ENCODE peak calls at places on chromosomes 7 and 10, in six cellular contexts. W is midbrain; G is endodermal cell; B is activated T-cell treated with anti-CD3 and anti-CD28 coated beads, Interleukin-2, amount 50 U/mL, for 48 hours; C is left cardiac atrium; F is activated CD8-positive, alpha-beta memory T cell treated with anti-CD3 and anti-CD28 coated beads for 24 hours. I is an unnamed sample.

GRCh38 chr10:113646337-113647201 is 17.3 kb downstream of the NRAP start:
- DNase-seq in W (peak; percentile 59), G (no peak), B (no peak), C (peak; percentile 56), F (no peak), I (no peak)

GRCh38 chr7:74190259-74190658 is 16.1 kb downstream of the EIF4H start:
- DNase-seq in W (no peak), G (no peak), B (no peak), C (no peak), F (no peak), I (no peak)

GRCh38 chr10:12844796-12845524 is 156.6 kb downstream of the CCDC3 start:
- DNase-seq in W (no peak), G (no peak), B (no peak), C (no peak), F (no peak), I (peak; percentile 79)

GRCh38 chr10:102775201-102775972 is 31.6 kb downstream of the WBP1L start:
- DNase-seq in W (no peak), G (no peak), B (no peak), C (peak; percentile 82), F (no peak), I (peak; percentile 68)

GRCh38 chr10:68330852-68331454 is 911 bp upstream of the HNRNPH3 start:
- DNase-seq in W (peak; percentile 77), G (peak; percentile 53), B (no peak), C (peak; percentile 53), F (no peak), I (no peak)

GRCh38 chr7:92872701-92873100 is 36.3 kb upstream of the CDK6 start:
- DNase-seq in W (no peak), G (no peak), B (no peak), C (no peak), F (no peak), I (no peak)

GRCh38 chr10:69335063-69335587 is 56.8 kb downstream of the HK1 start:
- DNase-seq in W (peak; percentile 32), G (peak; percentile 57), B (peak; percentile 53), C (peak; percentile 76), F (peak; percentile 79), I (no peak)

GRCh38 chr7:55794527-55794926 is 68.0 kb downstream of the SEPTIN14 start:
- DNase-seq in W (no peak), G (no peak), B (no peak), C (no peak), F (no peak), I (no peak)

GRCh38 chr10:133295426-133296320 is 13.0 kb downstream of the TUBGCP2 start:
- DNase-seq in W (no peak), G (no peak), B (no peak), C (no peak), F (no peak), I (no peak)

GRCh38 chr7:1263391-1263951 is 30.8 kb downstream of the UNCX start:
- DNase-seq in W (no peak), G (no peak), B (no peak), C (no peak), F (no peak), I (no peak)

GRCh38 chr7:41688012-41688625 is 14.8 kb downstream of the INHBA start:
- DNase-seq in W (no peak), G (no peak), B (no peak), C (no peak), F (no peak), I (no peak)

GRCh38 chr7:122902751-122903495 is 16.7 kb upstream of the CADPS2 start:
- DNase-seq in W (no peak), G (no peak), B (no peak), C (no peak), F (no peak), I (no peak)

GRCh38 chr7:7264306-7265040 is 82.1 kb downstream of the C1GALT1 start:
- DNase-seq in W (no peak), G (no peak), B (no peak), C (no peak), F (no peak), I (no peak)

GRCh38 chr7:156927571-156928405 is 21.7 kb upstream of the NOM1 start:
- DNase-seq in W (no peak), G (peak; percentile 28), B (no peak), C (no peak), F (no peak), I (no peak)

GRCh38 chr10:123523833-123524232 is 142.3 kb upstream of the GPR26 start:
- DNase-seq in W (no peak), G (no peak), B (no peak), C (no peak), F (no peak), I (no peak)

GRCh38 chr7:39621261-39621660 is 2.1 kb upstream of the RALA start:
- DNase-seq in W (no peak), G (no peak), B (no peak), C (no peak), F (no peak), I (no peak)

GRCh38 chr7:150788474-150789269 is 11.5 kb downstream of the TMEM176B start:
- DNase-seq in W (no peak), G (no peak), B (no peak), C (peak; percentile 86), F (no peak), I (no peak)

GRCh38 chr7:116540743-116541142 is 15.9 kb downstream of the CAV1 start:
- DNase-seq in W (no peak), G (no peak), B (no peak), C (no peak), F (no peak), I (no peak)

GRCh38 chr10:90846746-90847145 is 11.1 kb downstream of the HTR7 start:
- DNase-seq in W (no peak), G (no peak), B (no peak), C (no peak), F (no peak), I (no peak)

GRCh38 chr10:78751716-78752115 is 317.1 kb upstream of the ZMIZ1 start:
- DNase-seq in W (no peak), G (no peak), B (no peak), C (no peak), F (no peak), I (no peak)

GRCh38 chr7:74029991-74030415 is 2.0 kb downstream of the ELN start:
- DNase-seq in W (no peak), G (no peak), B (no peak), C (no peak), F (no peak), I (no peak)

GRCh38 chr7:3117488-3118228 is 74.0 kb upstream of the CARD11 start:
- DNase-seq in W (no peak), G (no peak), B (peak; percentile 38), C (no peak), F (no peak), I (no peak)

GRCh38 chr10:108583827-108584226 is 1339.5 kb downstream of the XPNPEP1 start:
- DNase-seq in W (no peak), G (no peak), B (no peak), C (no peak), F (no peak), I (no peak)

GRCh38 chr10:47253651-47254375 is 46.2 kb upstream of the GDF10 start:
- DNase-seq in W (peak; percentile 13), G (peak; percentile 39), B (no peak), C (peak; percentile 71), F (peak; percentile 53), I (peak; percentile 68)

GRCh38 chr7:69365588-69366241 is 232.6 kb upstream of the AUTS2 start:
- DNase-seq in W (no peak), G (no peak), B (no peak), C (no peak), F (no peak), I (no peak)

GRCh38 chr7:101241015-101241363 is 3.4 kb upstream of the CLDN15 start:
- DNase-seq in W (no peak), G (no peak), B (no peak), C (no peak), F (no peak), I (no peak)

GRCh38 chr10:128976886-128977285 is 490.2 kb upstream of the MGMT start:
- DNase-seq in W (no peak), G (no peak), B (no peak), C (no peak), F (no peak), I (no peak)

GRCh38 chr10:6119962-6120361 is 31.1 kb downstream of the RBM17 start:
- DNase-seq in W (no peak), G (no peak), B (no peak), C (no peak), F (no peak), I (peak; percentile 50)

GRCh38 chr10:21526184-21526951 is 886 bp upstream of the SKIDA1 start:
- DNase-seq in W (peak; percentile 83), G (no peak), B (peak; percentile 69), C (peak; percentile 91), F (peak; percentile 87), I (peak; percentile 94)

GRCh38 chr7:118280319-118281012 is 56.0 kb downstream of the ANKRD7 start:
- DNase-seq in W (no peak), G (no peak), B (no peak), C (no peak), F (no peak), I (no peak)

GRCh38 chr7:123725586-123726171 is 23.1 kb downstream of the WASL start:
- DNase-seq in W (no peak), G (no peak), B (no peak), C (no peak), F (no peak), I (no peak)

GRCh38 chr7:27516415-27516814 is 146.3 kb downstream of the HIBADH start:
- DNase-seq in W (no peak), G (peak; percentile 57), B (no peak), C (no peak), F (no peak), I (peak; percentile 73)

GRCh38 chr7:54944179-54944578 is 74.6 kb upstream of the EGFR start:
- DNase-seq in W (no peak), G (no peak), B (no peak), C (no peak), F (no peak), I (no peak)

GRCh38 chr10:111037868-111038267 is 39.0 kb upstream of the ADRA2A start:
- DNase-seq in W (no peak), G (no peak), B (no peak), C (no peak), F (no peak), I (no peak)

GRCh38 chr7:30469303-30469702 is 9.3 kb downstream of the NOD1 start:
- DNase-seq in W (no peak), G (peak; percentile 90), B (no peak), C (peak; percentile 94), F (no peak), I (peak; percentile 98)

GRCh38 chr10:124875596-124875995 is 66.3 kb upstream of the ZRANB1 start:
- DNase-seq in W (no peak), G (peak; percentile 55), B (no peak), C (no peak), F (no peak), I (no peak)

GRCh38 chr7:151873402-151873965 is 3.4 kb downstream of the PRKAG2 start:
- DNase-seq in W (no peak), G (no peak), B (no peak), C (no peak), F (no peak), I (no peak)